ENCODE peak calls at places on chromosome 17, in seven cellular contexts. X is H1, Q is fibroblast of lung, K is GM23338, A is lower lobe of right lung, V is kidney, R is ovary. B is an unnamed sample.

GRCh38 chr17:77254961-77255741 is 114.4 kb downstream of the SEC14L1 start:
- DNase-seq in X (no peak), Q (peak), K (peak), A (peak), V (peak), R (no peak), B (no peak)

GRCh38 chr17:63819585-63820537 is 7.4 kb upstream of the PSMC5 start:
- DNase-seq in X (no peak), Q (no peak), K (no peak), A (no peak), V (no peak), R (no peak), B (no peak)

GRCh38 chr17:12193336-12193735 is 172.7 kb downstream of the MAP2K4 start:
- DNase-seq in X (no peak), Q (no peak), K (no peak), A (no peak), V (no peak), R (no peak), B (no peak)

GRCh38 chr17:17221329-17221728 is 15.2 kb upstream of the PLD6 start:
- DNase-seq in X (no peak), Q (no peak), K (no peak), A (no peak), V (peak), R (no peak), B (no peak)

GRCh38 chr17:18362509-18363020 is 785 bp downstream of the SHMT1 start:
- DNase-seq in X (no peak), Q (peak), K (peak), A (peak), V (peak), R (peak), B (no peak)

GRCh38 chr17:52957411-52957810 is 798.9 kb upstream of the CA10 start:
- DNase-seq in X (no peak), Q (no peak), K (no peak), A (no peak), V (no peak), R (no peak), B (no peak)

GRCh38 chr17:38579934-38580333 is 25.8 kb downstream of the SRCIN1 start:
- DNase-seq in X (no peak), Q (peak), K (peak), A (peak), V (no peak), R (no peak), B (no peak)

GRCh38 chr17:46181940-46182339 is 11.3 kb downstream of the KANSL1 start:
- DNase-seq in X (no peak), Q (no peak), K (no peak), A (no peak), V (no peak), R (no peak), B (no peak)

GRCh38 chr17:67637901-67638641 is 79.7 kb upstream of the NOL11 start:
- DNase-seq in X (no peak), Q (peak), K (peak), A (peak), V (no peak), R (peak), B (no peak)

GRCh38 chr17:34562387-34562786 is 17.0 kb upstream of the TMEM132E start:
- DNase-seq in X (no peak), Q (no peak), K (peak), A (no peak), V (no peak), R (no peak), B (peak)

GRCh38 chr17:48043171-48043570 is 5.0 kb upstream of the NFE2L1 start:
- DNase-seq in X (no peak), Q (no peak), K (no peak), A (no peak), V (no peak), R (no peak), B (no peak)

GRCh38 chr17:35586569-35587073 is 501 bp upstream of the AP2B1 start:
- DNase-seq in X (no peak), Q (no peak), K (no peak), A (no peak), V (no peak), R (no peak), B (no peak)

GRCh38 chr17:229130-229944 is 47.9 kb upstream of the DOC2B start:
- DNase-seq in X (no peak), Q (peak), K (no peak), A (no peak), V (peak), R (no peak), B (no peak)

GRCh38 chr17:81712468-81713003 is 452 bp downstream of the SLC25A10 start:
- DNase-seq in X (no peak), Q (no peak), K (no peak), A (no peak), V (no peak), R (no peak), B (no peak)

GRCh38 chr17:9982159-9982558 is 77.1 kb upstream of the RCVRN start:
- DNase-seq in X (peak), Q (no peak), K (peak), A (no peak), V (no peak), R (no peak), B (no peak)

GRCh38 chr17:47388825-47389224 is 65.1 kb downstream of the EFCAB13 start:
- DNase-seq in X (no peak), Q (no peak), K (no peak), A (no peak), V (no peak), R (no peak), B (no peak)

GRCh38 chr17:31064707-31065106 is 30.1 kb upstream of the NF1 start:
- DNase-seq in X (no peak), Q (no peak), K (no peak), A (no peak), V (no peak), R (no peak), B (no peak)

GRCh38 chr17:43014020-43014615 is 7.5 kb downstream of the IFI35 start:
- DNase-seq in X (no peak), Q (no peak), K (no peak), A (no peak), V (no peak), R (no peak), B (no peak)

GRCh38 chr17:82497483-82498405 is 21.8 kb upstream of the FOXK2 start:
- DNase-seq in X (no peak), Q (peak), K (peak), A (peak), V (no peak), R (peak), B (no peak)

GRCh38 chr17:78263063-78263735 is 31.8 kb downstream of the TMEM235 start:
- DNase-seq in X (no peak), Q (no peak), K (no peak), A (peak), V (peak), R (peak), B (no peak)

GRCh38 chr17:35695613-35696012 is 35.8 kb upstream of the RASL10B start:
- DNase-seq in X (no peak), Q (no peak), K (peak), A (no peak), V (no peak), R (no peak), B (no peak)

GRCh38 chr17:30600830-30601494 is 123.8 kb downstream of the GOSR1 start:
- DNase-seq in X (no peak), Q (peak), K (peak), A (no peak), V (no peak), R (peak), B (no peak)

GRCh38 chr17:79188048-79188447 is 113.4 kb downstream of the ENGASE start:
- DNase-seq in X (peak), Q (no peak), K (peak), A (no peak), V (no peak), R (no peak), B (no peak)

GRCh38 chr17:8861482-8862181 is 5.8 kb downstream of the PIK3R6 start:
- DNase-seq in X (no peak), Q (no peak), K (no peak), A (no peak), V (no peak), R (no peak), B (no peak)

GRCh38 chr17:47276444-47276843 is 22.8 kb downstream of the ITGB3 start:
- DNase-seq in X (no peak), Q (no peak), K (no peak), A (no peak), V (no peak), R (no peak), B (no peak)

GRCh38 chr17:72591500-72592241 is 470.9 kb downstream of the SOX9 start:
- DNase-seq in X (no peak), Q (peak), K (peak), A (peak), V (peak), R (no peak), B (no peak)

GRCh38 chr17:17603178-17603894 is 11.8 kb upstream of the PEMT start:
- DNase-seq in X (no peak), Q (no peak), K (no peak), A (no peak), V (no peak), R (no peak), B (no peak)

GRCh38 chr17:4541041-4541327 is 14.2 kb downstream of the MYBBP1A start:
- DNase-seq in X (no peak), Q (no peak), K (no peak), A (no peak), V (no peak), R (no peak), B (no peak)

GRCh38 chr17:14042411-14042810 is 26.9 kb upstream of the COX10 start:
- DNase-seq in X (no peak), Q (no peak), K (no peak), A (no peak), V (no peak), R (no peak), B (no peak)

GRCh38 chr17:9409430-9409829 is 166.2 kb downstream of the STX8 start:
- DNase-seq in X (no peak), Q (no peak), K (no peak), A (no peak), V (no peak), R (no peak), B (no peak)

GRCh38 chr17:72602517-72603345 is 481.9 kb downstream of the SOX9 start:
- DNase-seq in X (peak), Q (peak), K (peak), A (peak), V (peak), R (no peak), B (no peak)

DNA sequence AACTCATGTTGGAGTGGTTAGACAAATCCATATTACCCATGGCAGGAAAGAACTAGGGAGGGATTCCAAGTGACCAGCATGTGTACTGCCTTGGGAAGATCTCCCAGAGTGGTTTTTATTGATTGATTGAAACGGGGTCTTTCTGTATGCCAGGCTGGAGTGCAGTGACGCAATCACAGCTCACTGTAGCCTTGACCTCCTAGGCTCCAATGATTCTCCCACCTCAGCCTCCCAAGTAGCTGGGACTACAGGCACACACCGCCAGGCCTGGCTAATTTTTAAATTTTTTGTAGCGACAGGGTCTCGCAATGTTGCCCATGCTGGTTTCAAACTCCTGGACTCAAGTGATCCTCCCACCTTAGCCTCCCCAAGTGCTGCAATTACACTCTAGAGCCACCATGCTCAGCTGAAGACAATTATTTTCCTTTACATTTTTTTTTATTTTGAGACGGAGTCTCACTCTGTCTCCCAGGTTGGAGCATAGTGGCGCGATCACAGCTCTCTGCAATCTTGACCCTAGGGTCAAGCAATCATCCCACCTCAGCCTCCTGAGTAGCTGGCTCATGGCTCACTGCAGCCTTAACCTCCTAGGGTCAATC is 2.5 kb upstream of the TMUB2 start:
- DNase-seq in X (no peak), Q (no peak), K (no peak), A (no peak), V (no peak), R (no peak), B (no peak)
- H3K4me3 ChIP-seq in X (no peak), Q (no peak), K (no peak), A (no peak), V (no peak), R (no peak), B (no peak)

GRCh38 chr17:57985675-57985974 is 2.4 kb downstream of the VEZF1 start:
- DNase-seq in X (no peak), Q (peak), K (no peak), A (no peak), V (no peak), R (no peak), B (no peak)
- H3K4me3 ChIP-seq in X (no peak), Q (peak), K (no peak), A (no peak), V (no peak), R (no peak), B (no peak)

GRCh38 chr17:44775838-44776621 is 17.2 kb downstream of the ADAM11 start:
- DNase-seq in X (no peak), Q (no peak), K (no peak), A (peak), V (peak), R (no peak), B (no peak)
- H3K4me3 ChIP-seq in X (peak), Q (peak), K (peak), A (peak), V (peak), R (peak), B (peak)

DNA sequence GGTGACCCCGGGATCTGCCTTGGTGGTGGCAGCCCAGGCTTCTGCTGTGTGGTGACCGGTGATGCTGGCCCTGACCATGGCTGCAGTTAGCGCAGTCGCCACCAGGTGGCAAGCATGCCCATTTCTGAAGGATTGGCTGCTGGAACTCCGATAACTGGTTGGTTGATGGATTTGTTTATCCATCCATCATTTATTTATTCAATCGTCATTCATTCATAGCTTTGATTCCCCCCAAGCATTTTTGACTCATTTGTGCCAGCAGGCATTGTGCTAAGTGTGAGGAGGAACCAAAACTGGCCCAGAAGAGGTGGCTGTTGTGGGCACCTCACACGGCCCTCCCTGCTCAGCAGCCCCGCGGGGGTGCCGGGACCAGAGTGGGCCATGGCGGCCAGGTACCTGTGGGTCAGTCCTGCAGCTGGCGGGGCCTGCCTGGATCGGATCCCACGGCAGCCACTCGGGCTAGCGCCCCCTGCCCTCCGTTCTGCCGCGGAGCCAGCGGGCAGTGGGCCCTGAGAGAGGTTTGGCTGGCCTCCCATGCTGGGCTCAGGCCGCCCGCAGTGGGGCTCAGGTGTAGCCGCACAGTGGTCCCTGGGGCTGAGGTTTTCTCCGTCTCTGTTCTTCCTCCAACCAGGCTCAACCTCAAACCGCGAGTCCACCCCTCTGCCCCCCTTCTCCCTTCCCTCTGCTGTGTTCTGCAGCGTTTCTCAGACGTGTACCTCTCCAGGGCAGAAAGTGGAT is 28.8 kb upstream of the ITGA3 start:
- DNase-seq in X (peak), Q (peak), K (peak), A (peak), V (peak), R (peak), B (no peak)
- H3K4me3 ChIP-seq in X (no peak), Q (peak), K (peak), A (peak), V (no peak), R (peak), B (no peak)

GRCh38 chr17:1644493-1645206 is 882 bp downstream of the SCARF1 start:
- DNase-seq in X (no peak), Q (peak), K (no peak), A (no peak), V (no peak), R (no peak), B (no peak)
- H3K4me3 ChIP-seq in X (no peak), Q (no peak), K (no peak), A (peak), V (peak), R (peak), B (peak)

DNA sequence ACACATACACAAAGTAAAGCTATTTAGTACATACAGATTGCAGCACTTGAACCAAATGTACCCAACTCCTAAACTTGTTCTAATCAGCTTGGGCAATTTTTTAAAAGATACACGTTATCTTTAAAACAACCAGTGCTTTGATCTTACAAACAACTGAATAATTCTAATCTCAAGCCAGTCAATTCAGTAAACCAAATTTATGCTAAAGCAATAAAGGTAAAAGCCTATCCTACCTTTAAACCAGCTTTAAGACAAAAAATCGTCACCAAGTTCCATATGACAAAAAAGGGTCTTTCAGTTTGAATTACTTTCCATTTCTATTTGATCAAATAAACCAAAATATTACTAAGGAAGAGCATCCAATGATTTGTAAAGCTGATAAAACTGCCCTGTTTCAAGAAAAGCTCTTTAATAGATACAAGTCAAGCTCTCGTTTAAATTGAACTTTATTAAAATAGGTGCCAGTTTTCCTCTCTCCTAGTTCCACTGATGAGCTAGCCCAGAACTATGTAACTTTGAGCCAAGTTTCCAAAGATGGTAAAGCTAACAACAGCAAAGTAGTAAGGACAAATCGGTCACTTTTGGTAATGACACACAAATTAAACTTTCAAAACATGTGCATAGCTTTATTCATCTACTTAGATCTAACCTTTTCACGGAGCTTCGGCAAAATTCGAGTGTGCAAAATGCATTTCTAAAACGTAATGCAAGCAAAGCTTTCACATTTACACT is 10.2 kb downstream of the CRYBA1 start:
- DNase-seq in X (no peak), Q (peak), K (no peak), A (no peak), V (no peak), R (no peak), B (no peak)
- H3K4me3 ChIP-seq in X (no peak), Q (no peak), K (no peak), A (no peak), V (no peak), R (no peak), B (no peak)